ENCODE peak calls at places on chromosome 6, in four cellular contexts. D is activated naive CD8-positive, alpha-beta T cell treated with anti-CD3 and anti-CD28 coated beads, Interleukin-2, amount 50 U/mL, for 24 hours; J is activated gamma-delta T cell treated with anti-CD3 and anti-CD28 coated beads, Interleukin-2, amount 50 U/mL, for 16 hours; L is pancreas. V is an unnamed sample.

GRCh38 chr6:1063671-1064355 is 248.1 kb upstream of the FOXQ1 start:
- DNase-seq in J (no peak), L (no peak), D (no peak), V (no peak)

GRCh38 chr6:16331328-16332174 is 93.2 kb downstream of the GMPR start:
- DNase-seq in J (peak; percentile 53), L (peak; percentile 49), D (peak; percentile 75), V (peak; percentile 87)

GRCh38 chr6:118650500-118651281 is 700 bp downstream of the CEP85L start:
- DNase-seq in D (peak; percentile 53), L (peak; percentile 19), J (peak; percentile 15), V (peak; percentile 35)

GRCh38 chr6:79468116-79468515 is 69.1 kb downstream of the LCA5 start:
- DNase-seq in L (no peak), J (no peak), D (no peak), V (no peak)

GRCh38 chr6:46862381-46862780 is 59.4 kb downstream of the ADGRF5 start:
- DNase-seq in J (no peak), D (no peak), L (no peak), V (no peak)

GRCh38 chr6:11279213-11279780 is 46.8 kb upstream of the NEDD9 start:
- DNase-seq in D (no peak), L (no peak), J (no peak), V (no peak)

GRCh38 chr6:4350571-4351505 is 215.5 kb upstream of the ECI2 start:
- DNase-seq in D (no peak), J (no peak), L (no peak), V (no peak)

GRCh38 chr6:43142101-43142500 is 29.0 kb upstream of the SRF start:
- DNase-seq in L (no peak), J (no peak), D (peak; percentile 23), V (no peak)

GRCh38 chr6:12598919-12599318 is 117.6 kb upstream of the PHACTR1 start:
- DNase-seq in L (no peak), D (no peak), J (no peak), V (no peak)

GRCh38 chr6:27178001-27178730 is 69.3 kb upstream of the PRSS16 start:
- DNase-seq in L (peak; percentile 54), J (peak; percentile 19), D (peak; percentile 32), V (peak; percentile 11)

GRCh38 chr6:158039571-158040050 is 57.9 kb downstream of the SYNJ2 start:
- DNase-seq in L (no peak), D (no peak), J (no peak), V (no peak)

GRCh38 chr6:163963205-163964120 is 548.9 kb downstream of the QKI start:
- DNase-seq in J (no peak), D (no peak), L (no peak), V (no peak)

GRCh38 chr6:128569737-128570438 is 49.5 kb upstream of the PTPRK start:
- DNase-seq in J (no peak), L (no peak), D (no peak), V (no peak)

GRCh38 chr6:17389274-17389847 is 4.0 kb upstream of the CAP2 start:
- DNase-seq in J (no peak), L (no peak), D (no peak), V (no peak)

GRCh38 chr6:93498713-93499112 is 79.4 kb upstream of the EPHA7 start:
- DNase-seq in D (no peak), L (no peak), J (no peak), V (no peak)